ENCODE peak calls at places on chromosomes 6 and 20, in eight cellular contexts. H is GM12878, T is stomach, M is transverse colon, S is endothelial cell of umbilical vein, G is K562, X is GM23338, D is HCT116. O is an unnamed sample.

GRCh38 chr6:13432526-13433218 is 54.7 kb downstream of the GFOD1 start:
- DNase-seq in H (peak; percentile 53), T (no peak), M (no peak), S (no peak), G (no peak), X (no peak), D (no peak), O (no peak)

GRCh38 chr6:32685603-32686002 is 19.1 kb upstream of the HLA-DQB1 start:
- DNase-seq in H (peak; percentile 95), T (no peak), M (no peak), S (no peak), G (no peak), X (no peak), D (no peak), O (no peak)

GRCh38 chr20:59788811-59789210 is 144.6 kb downstream of the SYCP2 start:
- DNase-seq in H (no peak), T (no peak), M (no peak), S (no peak), G (no peak), X (no peak), D (no peak), O (no peak)

GRCh38 chr6:3825331-3825831 is 23.8 kb upstream of the FAM50B start:
- DNase-seq in H (no peak), T (peak; percentile 49), M (no peak), S (peak; percentile 93), G (peak; percentile 42), X (peak; percentile 81), D (no peak), O (no peak)

GRCh38 chr6:41638801-41639555 is 710 bp downstream of the MDFI start:
- DNase-seq in H (no peak), T (no peak), M (no peak), S (peak; percentile 20), G (no peak), X (peak; percentile 83), D (no peak), O (no peak)

GRCh38 chr20:45036044-45036755 is 64.7 kb downstream of the KCNS1 start:
- DNase-seq in H (no peak), T (no peak), M (no peak), S (peak; percentile 21), G (peak; percentile 17), X (no peak), D (peak; percentile 74), O (no peak)

GRCh38 chr6:85544776-85545175 is 48.9 kb downstream of the SNX14 start:
- DNase-seq in H (no peak), T (no peak), M (no peak), S (no peak), G (no peak), X (no peak), D (no peak), O (no peak)

GRCh38 chr6:103335412-103335811 is 1524.3 kb downstream of the HACE1 start:
- DNase-seq in H (no peak), T (no peak), M (no peak), S (no peak), G (no peak), X (peak; percentile 10), D (no peak), O (no peak)

GRCh38 chr6:53805725-53806124 is 10.9 kb downstream of the LRRC1 start:
- DNase-seq in H (no peak), T (no peak), M (no peak), S (no peak), G (no peak), X (no peak), D (no peak), O (no peak)

GRCh38 chr6:43541774-43542471 is 25.0 kb downstream of the POLR1C start:
- DNase-seq in H (no peak), T (no peak), M (no peak), S (no peak), G (no peak), X (no peak), D (no peak), O (no peak)

DNA sequence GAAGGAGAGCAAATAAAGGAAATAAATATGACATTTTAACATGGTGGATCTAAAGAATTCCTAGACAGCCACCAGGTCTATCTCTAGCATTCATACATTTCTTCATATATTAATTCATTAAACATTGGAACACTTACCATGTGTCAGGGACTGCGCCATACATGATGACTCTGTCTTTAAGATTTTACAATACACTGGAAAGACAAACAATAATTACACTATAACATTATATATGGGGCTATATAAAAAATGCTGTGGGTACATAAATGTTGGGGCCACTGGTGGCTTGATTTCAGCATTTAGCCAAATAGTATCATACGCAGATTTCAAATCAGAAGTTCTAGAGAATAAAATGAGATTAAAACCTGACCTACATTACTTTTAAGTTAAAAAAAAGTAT is 33.3 kb upstream of the PKIB start:
- DNase-seq in H (no peak), T (no peak), M (no peak), S (no peak), G (no peak), X (no peak), D (no peak), O (no peak)
- TF ChIP-seq POLR2AphosphoS5 in H (no peak), T (no peak), M (no peak), S (no peak), G (no peak), X (no peak), D (no peak), O (no peak)

GRCh38 chr20:50633361-50633760 is 58.0 kb downstream of the RIPOR3 start:
- DNase-seq in H (no peak), T (no peak), M (no peak), S (no peak), G (no peak), X (no peak), D (no peak), O (no peak)

GRCh38 chr20:50636601-50637539 is 54.5 kb downstream of the RIPOR3 start:
- DNase-seq in H (no peak), T (no peak), M (no peak), S (no peak), G (no peak), X (peak; percentile 29), D (no peak), O (no peak)

GRCh38 chr20:50634191-50634590 is 57.2 kb downstream of the RIPOR3 start:
- DNase-seq in H (no peak), T (no peak), M (no peak), S (no peak), G (no peak), X (no peak), D (no peak), O (no peak)

GRCh38 chr20:50635014-50635557 is 56.3 kb downstream of the RIPOR3 start:
- DNase-seq in H (no peak), T (no peak), M (no peak), S (no peak), G (no peak), X (no peak), D (no peak), O (no peak)

DNA sequence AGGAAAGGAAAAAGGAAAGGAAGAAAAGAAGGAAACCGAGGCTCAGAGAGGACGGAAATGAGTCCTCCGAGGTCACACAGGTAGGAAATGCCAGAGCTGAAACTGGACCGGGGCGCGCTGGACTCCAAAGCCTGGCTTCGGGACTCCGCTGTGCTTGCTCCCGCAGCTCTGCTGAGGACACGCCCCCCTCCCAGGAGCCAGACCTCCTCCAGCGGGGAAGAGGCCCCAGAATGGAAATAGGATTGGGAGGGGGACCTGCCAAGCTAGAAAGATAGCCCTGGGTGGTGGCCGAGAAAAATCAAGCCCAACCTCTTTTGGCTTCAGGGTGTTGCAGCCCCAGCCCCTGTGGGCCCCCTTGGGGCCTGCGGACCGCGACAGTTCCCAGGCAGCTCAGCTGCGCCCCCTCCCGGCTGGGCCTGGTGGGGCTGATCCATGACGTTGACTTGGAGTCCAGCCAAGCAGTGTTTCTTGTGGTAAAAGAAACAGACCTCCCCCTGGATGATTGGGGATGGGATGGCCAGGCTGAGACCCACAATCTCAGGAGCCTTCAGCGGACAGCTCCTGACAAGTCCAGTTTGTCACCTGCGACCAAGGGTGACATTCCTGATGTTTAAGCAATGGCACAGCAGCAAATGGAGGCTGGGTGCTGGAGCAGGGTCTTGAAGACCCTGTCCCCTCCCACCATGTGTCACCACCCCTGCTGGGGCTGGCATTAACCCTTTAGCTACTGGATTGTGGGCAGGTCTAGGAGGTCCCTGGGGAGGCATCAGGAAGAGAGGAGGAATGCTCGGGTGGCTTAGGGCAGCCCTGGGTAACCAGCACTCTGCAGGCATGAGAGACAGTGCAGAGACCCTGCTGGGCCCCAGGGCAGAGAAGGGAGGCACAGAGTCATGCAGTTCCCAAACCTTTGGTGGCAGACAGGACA is 55.4 kb downstream of the RIPOR3 start:
- DNase-seq in H (no peak), T (peak; percentile 81), M (peak; percentile 73), S (peak; percentile 54), G (peak; percentile 93), X (peak; percentile 93), D (peak; percentile 67), O (peak; percentile 69)
- TF ChIP-seq POLR2AphosphoS5 in H (no peak), T (peak; percentile 24), M (no peak), S (no peak), G (peak; percentile 46), X (no peak), D (peak; percentile 63), O (no peak)

GRCh38 chr20:64051532-64052325 is 2.3 kb upstream of the SOX18 start:
- DNase-seq in H (no peak), T (no peak), M (no peak), S (peak; percentile 31), G (no peak), X (no peak), D (no peak), O (no peak)
- TF ChIP-seq POLR2AphosphoS5 in H (no peak), T (peak; percentile 40), M (no peak), S (no peak), G (no peak), X (no peak), D (no peak), O (no peak)

GRCh38 chr6:56804996-56805395 is 149.9 kb upstream of the BEND6 start:
- DNase-seq in H (no peak), T (no peak), M (no peak), S (peak; percentile 80), G (no peak), X (no peak), D (no peak), O (no peak)

GRCh38 chr6:56806368-56806767 is 148.5 kb upstream of the BEND6 start:
- DNase-seq in H (no peak), T (no peak), M (no peak), S (no peak), G (no peak), X (no peak), D (no peak), O (no peak)

GRCh38 chr6:56808871-56809359 is 146.0 kb upstream of the BEND6 start:
- DNase-seq in H (no peak), T (no peak), M (no peak), S (no peak), G (no peak), X (peak; percentile 29), D (no peak), O (no peak)

GRCh38 chr6:56807992-56808342 is 146.9 kb upstream of the BEND6 start:
- DNase-seq in H (no peak), T (no peak), M (no peak), S (no peak), G (no peak), X (peak; percentile 34), D (no peak), O (no peak)

GRCh38 chr6:56807335-56807991 is 147.4 kb upstream of the BEND6 start:
- DNase-seq in H (no peak), T (no peak), M (no peak), S (no peak), G (no peak), X (no peak), D (no peak), O (no peak)
- TF ChIP-seq POLR2AphosphoS5 in H (no peak), T (no peak), M (no peak), S (no peak), G (no peak), X (no peak), D (no peak), O (no peak)

O was measured in GM12892.